ENCODE peak calls at places on chromosomes 12 and 14, in eight cellular contexts. T is tibial artery, D is psoas muscle, R is GM23338, P is transverse colon, B is keratinocyte, S is fibroblast of lung, L is body of pancreas. Z is an unnamed sample. For H3K27me3, the result is how much of the 10 kb centered on the place peaks cover.

GRCh38 chr14:100669468-100669867 is 57.2 kb upstream of the DLK1 start:
- DNase-seq in T (no peak), D (no peak), R (no peak), P (no peak), B (no peak), S (no peak), L (no peak), Z (no peak)

GRCh38 chr14:35122696-35123387 is 490 bp downstream of the PRORP start:
- DNase-seq in T (peak), D (no peak), R (peak), P (no peak), B (peak), S (peak), L (no peak), Z (no peak)

GRCh38 chr12:27936196-27936595 is 36.3 kb downstream of the PTHLH start:
- DNase-seq in T (no peak), D (no peak), R (no peak), P (no peak), B (no peak), S (peak), L (no peak), Z (no peak)

GRCh38 chr12:14284189-14284722 is 81.2 kb upstream of the ATF7IP start:
- DNase-seq in T (no peak), D (no peak), R (peak), P (no peak), B (no peak), S (no peak), L (peak), Z (no peak)

GRCh38 chr12:128810182-128811127 is 13.3 kb downstream of the SLC15A4 start:
- DNase-seq in T (peak), D (peak), R (no peak), P (peak), B (no peak), S (peak), L (peak), Z (no peak)

GRCh38 chr12:72560370-72560769 is 288.2 kb downstream of the TRHDE start:
- DNase-seq in T (no peak), D (no peak), R (peak), P (no peak), B (no peak), S (peak), L (no peak), Z (no peak)

GRCh38 chr12:43912851-43913250 is 77.0 kb downstream of the TMEM117 start:
- DNase-seq in T (no peak), D (no peak), R (no peak), P (no peak), B (no peak), S (no peak), L (no peak), Z (peak)

GRCh38 chr14:50831704-50832130 is 755 bp upstream of the NIN start:
- DNase-seq in T (no peak), D (no peak), R (peak), P (no peak), B (no peak), S (peak), L (no peak), Z (no peak)

GRCh38 chr14:74917646-74918081 is 5.4 kb downstream of the RPS6KL1 start:
- DNase-seq in T (peak), D (peak), R (no peak), P (no peak), B (no peak), S (peak), L (no peak), Z (no peak)

GRCh38 chr14:71142375-71143038 is 235.2 kb downstream of the PCNX1 start:
- DNase-seq in T (no peak), D (no peak), R (no peak), P (no peak), B (peak), S (peak), L (no peak), Z (peak)

GRCh38 chr12:21500786-21501257 is 613 bp downstream of the RECQL start:
- DNase-seq in T (no peak), D (no peak), R (no peak), P (no peak), B (no peak), S (no peak), L (no peak), Z (no peak)

GRCh38 chr12:92743026-92743425 is 40.2 kb downstream of the PLEKHG7 start:
- DNase-seq in T (no peak), D (no peak), R (no peak), P (no peak), B (no peak), S (no peak), L (no peak), Z (no peak)

GRCh38 chr12:85441740-85442139 is 161.7 kb downstream of the ALX1 start:
- DNase-seq in T (no peak), D (no peak), R (no peak), P (no peak), B (no peak), S (peak), L (no peak), Z (no peak)

GRCh38 chr14:89399594-89400068 is 17.4 kb downstream of the FOXN3 start:
- DNase-seq in T (no peak), D (no peak), R (peak), P (no peak), B (no peak), S (peak), L (peak), Z (peak)

GRCh38 chr12:43863770-43864366 is 28.0 kb downstream of the TMEM117 start:
- DNase-seq in T (no peak), D (no peak), R (no peak), P (no peak), B (no peak), S (no peak), L (no peak), Z (no peak)

GRCh38 chr12:8692573-8692972 is 5.2 kb upstream of the RIMKLB start:
- DNase-seq in T (peak), D (no peak), R (peak), P (peak), B (no peak), S (peak), L (peak), Z (no peak)

GRCh38 chr14:35197015-35197414 is 74.7 kb downstream of the PRORP start:
- DNase-seq in T (no peak), D (no peak), R (no peak), P (no peak), B (no peak), S (peak), L (no peak), Z (peak)

GRCh38 chr14:28765907-28766504 is 581 bp upstream of the FOXG1 start:
- DNase-seq in T (no peak), D (no peak), R (no peak), P (no peak), B (no peak), S (peak), L (no peak), Z (no peak)

GRCh38 chr12:82426586-82426985 is 68.3 kb downstream of the METTL25 start:
- DNase-seq in T (no peak), D (no peak), R (no peak), P (no peak), B (no peak), S (no peak), L (no peak), Z (no peak)

GRCh38 chr12:591571-592505 is 71.4 kb downstream of the NINJ2 start:
- DNase-seq in T (no peak), D (peak), R (no peak), P (no peak), B (no peak), S (no peak), L (peak), Z (no peak)

GRCh38 chr14:60178820-60179219 is 13.6 kb upstream of the DHRS7 start:
- DNase-seq in T (no peak), D (no peak), R (no peak), P (no peak), B (no peak), S (no peak), L (no peak), Z (no peak)

GRCh38 chr14:99389171-99389826 is 91.4 kb downstream of the SETD3 start:
- DNase-seq in T (no peak), D (peak), R (peak), P (peak), B (no peak), S (peak), L (peak), Z (no peak)
- H3K4me3 ChIP-seq in T (no peak), D (peak), R (peak), P (no peak), B (no peak), S (no peak), L (no peak), Z (no peak)

GRCh38 chr14:55867726-55868125 is 250.5 kb upstream of the PELI2 start:
- DNase-seq in T (no peak), D (no peak), R (no peak), P (no peak), B (no peak), S (peak), L (no peak), Z (no peak)

GRCh38 chr14:55869397-55870049 is 248.7 kb upstream of the PELI2 start:
- DNase-seq in T (no peak), D (no peak), R (no peak), P (no peak), B (no peak), S (peak), L (no peak), Z (no peak)

DNA sequence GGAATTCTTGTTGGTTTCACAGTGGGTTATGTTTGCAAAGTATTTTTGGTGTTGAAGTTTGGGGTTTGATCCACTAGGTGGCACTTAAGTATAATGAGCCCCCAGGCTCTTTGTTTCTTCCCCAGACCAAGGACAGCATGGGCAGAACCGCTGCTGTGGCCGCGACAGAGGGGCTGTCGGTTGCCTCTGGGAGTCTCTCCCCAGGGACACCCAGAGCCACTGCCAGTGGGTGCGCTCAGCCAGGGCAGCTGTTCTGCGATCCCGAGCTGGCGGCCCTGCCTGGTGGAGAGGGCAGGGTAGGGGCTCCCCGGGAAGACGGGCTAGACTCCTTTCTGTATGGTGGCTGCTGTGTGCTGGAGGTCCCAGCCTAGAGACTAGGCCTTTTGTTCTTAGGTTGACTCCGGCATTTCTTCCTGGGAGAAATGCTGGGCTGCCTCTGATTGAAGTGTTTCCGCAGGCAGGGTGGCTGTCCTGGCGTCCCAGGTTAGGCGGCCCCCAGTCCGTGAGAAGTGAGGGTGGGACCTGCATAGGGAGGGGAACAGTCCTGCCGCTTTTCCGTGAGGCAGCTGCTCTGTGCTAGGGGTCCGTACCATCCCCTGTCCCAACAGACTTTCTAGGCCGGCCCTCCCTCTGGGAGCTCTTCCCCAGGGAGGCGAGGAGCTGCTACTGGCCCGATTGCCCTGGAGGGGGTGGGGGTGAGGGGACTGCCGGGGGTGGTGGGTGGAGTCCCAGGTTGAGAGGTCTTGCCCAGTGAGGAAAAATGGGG is 253.1 kb upstream of the PELI2 start:
- DNase-seq in T (no peak), D (no peak), R (peak), P (no peak), B (no peak), S (no peak), L (no peak), Z (no peak)
- TF ChIP-seq CTCF in T (no peak), D (no peak), R (peak), P (no peak), B (no peak), S (no peak), L (no peak), Z (no peak)

DNA sequence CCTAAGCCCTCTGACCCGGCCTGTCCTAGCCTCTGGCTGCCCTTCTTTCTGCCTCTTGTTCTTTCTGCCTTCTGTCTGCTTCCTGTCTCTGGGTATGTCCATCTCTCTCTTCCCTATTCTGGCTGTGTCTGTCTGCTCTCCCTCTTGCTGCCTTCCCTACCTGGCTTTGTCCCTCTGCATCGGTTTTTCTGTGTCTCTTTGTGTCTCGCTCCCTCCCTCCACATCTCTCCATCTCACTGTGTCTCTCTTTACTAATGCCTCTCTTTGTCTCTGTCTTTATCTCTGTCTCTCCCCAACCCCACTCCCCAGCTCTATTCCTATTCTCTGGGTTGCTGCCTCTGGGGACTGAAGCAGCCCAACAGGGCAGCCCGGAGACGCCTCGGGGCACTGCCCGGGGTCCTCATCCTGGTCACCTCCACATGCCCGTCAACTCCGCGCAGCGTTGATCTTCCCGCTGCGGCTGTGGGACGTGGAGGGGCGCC is 10.1 kb downstream of the SHMT2 start:
- DNase-seq in T (no peak), D (no peak), R (peak), P (no peak), B (no peak), S (no peak), L (no peak), Z (no peak)
- H3K27me3 ChIP-seq in T (half or more), D (under half), R (half or more), P (half or more), B (half or more), S (under half), L (under half), Z (under half)

DNA sequence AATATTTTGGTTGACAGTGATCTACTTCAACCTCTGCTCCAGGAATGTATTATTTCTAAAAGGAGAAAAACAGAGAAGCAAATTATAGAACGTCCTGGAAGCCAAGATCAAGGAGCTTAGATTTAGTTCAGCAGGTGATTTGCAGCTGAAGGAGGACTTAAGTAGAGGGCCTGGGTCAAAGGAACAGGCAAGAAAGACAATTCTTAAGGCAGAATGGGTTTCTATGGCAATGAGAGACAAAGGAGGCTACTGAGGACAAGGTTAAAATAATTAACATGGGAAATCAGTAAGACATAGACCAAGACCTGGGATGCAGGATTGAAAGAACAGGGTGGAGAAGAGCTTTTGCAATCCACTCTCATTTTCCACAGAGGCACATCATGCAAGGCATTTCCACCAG is 2.4 kb upstream of the SNW1 start:
- DNase-seq in T (no peak), D (no peak), R (peak), P (no peak), B (no peak), S (no peak), L (no peak), Z (no peak)
- H3K4me3 ChIP-seq in T (no peak), D (no peak), R (no peak), P (no peak), B (no peak), S (no peak), L (no peak), Z (no peak)

GRCh38 chr14:69299286-69300035 is 39.5 kb downstream of the GALNT16 start:
- DNase-seq in T (no peak), D (no peak), R (peak), P (no peak), B (no peak), S (no peak), L (no peak), Z (no peak)
- TF ChIP-seq CTCF in T (no peak), D (no peak), R (peak), P (no peak), B (peak), S (no peak), L (no peak), Z (peak)

DNA sequence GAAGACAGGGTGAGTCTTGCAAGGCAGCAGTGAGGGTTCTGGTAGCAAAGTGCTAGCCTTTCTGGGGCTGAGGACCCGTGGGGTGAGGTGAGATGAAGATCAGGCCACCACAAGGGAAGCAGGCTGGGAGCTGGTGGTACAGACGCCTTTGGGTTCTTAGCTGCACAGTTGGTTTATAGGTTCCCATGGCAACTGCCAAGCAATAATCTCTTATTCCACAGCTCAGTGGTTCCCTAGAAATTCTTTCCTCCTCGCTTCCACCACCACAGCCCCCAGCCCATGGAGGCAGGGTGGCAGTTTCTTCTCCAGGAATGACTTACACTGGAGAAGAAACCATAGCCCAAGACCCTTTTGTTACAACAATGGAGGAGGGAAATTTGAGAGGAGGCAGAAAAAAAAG is 82.1 kb downstream of the CMKLR1 start:
- DNase-seq in T (no peak), D (no peak), R (no peak), P (no peak), B (no peak), S (no peak), L (no peak), Z (no peak)
- H3K27me3 ChIP-seq in T (under half), D (under half), R (under half), P (under half), B (under half), S (under half), L (under half), Z (under half)

GRCh38 chr12:52245259-52245961 is 12.4 kb downstream of the KRT7 start:
- DNase-seq in T (no peak), D (no peak), R (peak), P (no peak), B (no peak), S (no peak), L (peak), Z (no peak)
- H3K4me3 ChIP-seq in T (no peak), D (no peak), R (no peak), P (no peak), B (no peak), S (no peak), L (no peak), Z (no peak)

GRCh38 chr12:48972213-48973021 is 882 bp upstream of the WNT10B start:
- DNase-seq in T (no peak), D (no peak), R (peak), P (no peak), B (no peak), S (peak), L (no peak), Z (no peak)
- TF ChIP-seq CTCF in T (no peak), D (no peak), R (peak), P (no peak), B (no peak), S (no peak), L (no peak), Z (peak)